ENCODE peak calls at places on chromosome 16, in five cellular contexts. One of them, this sample, is unnamed.

GRCh38 chr16:11202260-11203091 is 53.5 kb downstream of the SOCS1 start:
- DNase-seq in GM04503: no peak
- DNase-seq in neuronal stem cell: no peak
- DNase-seq in BJ: no peak
- DNase-seq in stimulated activated CD8-positive, alpha-beta memory T cell treated with anti-CD3 and anti-CD28 coated beads, Interleukin-7, amount 100 ng/mL, for 1 hour: no peak
- DNase-seq in this sample: no peak

GRCh38 chr16:85381738-85382592 is 231.2 kb upstream of the GSE1 start:
- DNase-seq in neuronal stem cell: no peak
- DNase-seq in BJ: no peak
- DNase-seq in stimulated activated CD8-positive, alpha-beta memory T cell treated with anti-CD3 and anti-CD28 coated beads, Interleukin-7, amount 100 ng/mL, for 1 hour: no peak
- DNase-seq in GM04503: no peak
- DNase-seq in this sample: no peak

GRCh38 chr16:69503244-69503643 is 62.5 kb upstream of the NFAT5 start:
- DNase-seq in GM04503: no peak
- DNase-seq in neuronal stem cell: no peak
- DNase-seq in stimulated activated CD8-positive, alpha-beta memory T cell treated with anti-CD3 and anti-CD28 coated beads, Interleukin-7, amount 100 ng/mL, for 1 hour: no peak
- DNase-seq in BJ: no peak
- DNase-seq in this sample: no peak

GRCh38 chr16:3793161-3793576 is 75.8 kb upstream of the TRAP1 start:
- DNase-seq in stimulated activated CD8-positive, alpha-beta memory T cell treated with anti-CD3 and anti-CD28 coated beads, Interleukin-7, amount 100 ng/mL, for 1 hour: no peak
- DNase-seq in BJ: no peak
- DNase-seq in GM04503: no peak
- DNase-seq in neuronal stem cell: no peak
- DNase-seq in this sample: no peak

GRCh38 chr16:31708348-31708747 is 165.3 kb upstream of the ZNF267 start:
- DNase-seq in stimulated activated CD8-positive, alpha-beta memory T cell treated with anti-CD3 and anti-CD28 coated beads, Interleukin-7, amount 100 ng/mL, for 1 hour: no peak
- DNase-seq in GM04503: no peak
- DNase-seq in BJ: no peak
- DNase-seq in neuronal stem cell: no peak
- DNase-seq in this sample: no peak

GRCh38 chr16:26413780-26414179 is 652.9 kb upstream of the C16orf82 start:
- DNase-seq in stimulated activated CD8-positive, alpha-beta memory T cell treated with anti-CD3 and anti-CD28 coated beads, Interleukin-7, amount 100 ng/mL, for 1 hour: no peak
- DNase-seq in neuronal stem cell: no peak
- DNase-seq in GM04503: no peak
- DNase-seq in BJ: no peak
- DNase-seq in this sample: no peak

GRCh38 chr16:76931186-76931585 is 259.8 kb upstream of the MON1B start:
- DNase-seq in GM04503: peak
- DNase-seq in stimulated activated CD8-positive, alpha-beta memory T cell treated with anti-CD3 and anti-CD28 coated beads, Interleukin-7, amount 100 ng/mL, for 1 hour: no peak
- DNase-seq in neuronal stem cell: no peak
- DNase-seq in BJ: no peak
- DNase-seq in this sample: no peak

GRCh38 chr16:82440336-82440735 is 186.4 kb upstream of the CDH13 start:
- DNase-seq in neuronal stem cell: peak
- DNase-seq in stimulated activated CD8-positive, alpha-beta memory T cell treated with anti-CD3 and anti-CD28 coated beads, Interleukin-7, amount 100 ng/mL, for 1 hour: no peak
- DNase-seq in BJ: no peak
- DNase-seq in GM04503: no peak
- DNase-seq in this sample: no peak

GRCh38 chr16:48897698-48898205 is 287.8 kb upstream of the N4BP1 start:
- DNase-seq in GM04503: no peak
- DNase-seq in stimulated activated CD8-positive, alpha-beta memory T cell treated with anti-CD3 and anti-CD28 coated beads, Interleukin-7, amount 100 ng/mL, for 1 hour: no peak
- DNase-seq in BJ: no peak
- DNase-seq in neuronal stem cell: no peak
- DNase-seq in this sample: no peak

GRCh38 chr16:73053379-73054130 is 5.6 kb upstream of the ZFHX3 start:
- DNase-seq in BJ: no peak
- DNase-seq in GM04503: no peak
- DNase-seq in stimulated activated CD8-positive, alpha-beta memory T cell treated with anti-CD3 and anti-CD28 coated beads, Interleukin-7, amount 100 ng/mL, for 1 hour: no peak
- DNase-seq in neuronal stem cell: no peak
- DNase-seq in this sample: no peak

GRCh38 chr16:89721644-89722391 is 481 bp downstream of the ZNF276 start:
- DNase-seq in neuronal stem cell: no peak
- DNase-seq in GM04503: no peak
- DNase-seq in stimulated activated CD8-positive, alpha-beta memory T cell treated with anti-CD3 and anti-CD28 coated beads, Interleukin-7, amount 100 ng/mL, for 1 hour: peak
- DNase-seq in BJ: no peak
- DNase-seq in this sample: peak

GRCh38 chr16:22948058-22948602 is 134.2 kb downstream of the HS3ST2 start:
- DNase-seq in stimulated activated CD8-positive, alpha-beta memory T cell treated with anti-CD3 and anti-CD28 coated beads, Interleukin-7, amount 100 ng/mL, for 1 hour: no peak
- DNase-seq in GM04503: no peak
- DNase-seq in neuronal stem cell: no peak
- DNase-seq in BJ: no peak
- DNase-seq in this sample: no peak